ENCODE peak calls at places on chromosomes 12 and 14, in five cellular contexts. R, J, M, K and G are unnamed samples.

GRCh38 chr12:66321433-66321832 is 19.1 kb downstream of the HELB start:
- DNase-seq in R (peak), J (no peak), M (no peak), K (no peak), G (no peak)

GRCh38 chr12:52480073-52480472 is 6.5 kb upstream of the KRT6C start:
- DNase-seq in R (no peak), J (no peak), M (no peak), K (no peak), G (no peak)

GRCh38 chr12:57177354-57177753 is 29.9 kb upstream of the LRP1-AS start:
- DNase-seq in R (no peak), J (no peak), M (no peak), K (no peak), G (no peak)

GRCh38 chr12:113467154-113467513 is 4.5 kb downstream of the LHX5 start:
- DNase-seq in R (no peak), J (no peak), M (no peak), K (no peak), G (no peak)

GRCh38 chr14:63933701-63934100 is 80.9 kb downstream of the SYNE2 start:
- DNase-seq in R (no peak), J (no peak), M (no peak), K (no peak), G (no peak)

GRCh38 chr14:61719344-61720301 is 24.3 kb downstream of the HIF1A start:
- DNase-seq in R (no peak), J (no peak), M (no peak), K (no peak), G (no peak)

GRCh38 chr12:76471579-76471978 is 88.0 kb downstream of the OSBPL8 start:
- DNase-seq in R (no peak), J (no peak), M (no peak), K (no peak), G (no peak)

GRCh38 chr14:99136401-99136800 is 135.6 kb downstream of the BCL11B start:
- DNase-seq in R (no peak), J (no peak), M (no peak), K (no peak), G (no peak)

GRCh38 chr12:42483534-42483857 is 106.0 kb downstream of the PRICKLE1 start:
- DNase-seq in R (no peak), J (no peak), M (no peak), K (no peak), G (no peak)

GRCh38 chr14:26702721-26703250 is 105.0 kb upstream of the NOVA1 start:
- DNase-seq in R (peak), J (no peak), M (peak), K (no peak), G (no peak)

GRCh38 chr14:23294346-23294733 is 8.3 kb downstream of the PPP1R3E start:
- DNase-seq in R (no peak), J (no peak), M (no peak), K (no peak), G (no peak)

GRCh38 chr14:91228112-91229004 is 16.1 kb downstream of the GPR68 start:
- DNase-seq in R (peak), J (no peak), M (peak), K (peak), G (peak)

GRCh38 chr12:113641426-113641825 is 169.8 kb upstream of the LHX5 start:
- DNase-seq in R (no peak), J (no peak), M (no peak), K (no peak), G (no peak)

GRCh38 chr14:101961011-101961721 is 3.2 kb upstream of the DYNC1H1 start:
- DNase-seq in R (peak), J (peak), M (peak), K (peak), G (no peak)

GRCh38 chr12:51395283-51396230 is 4.4 kb upstream of the GALNT6 start:
- DNase-seq in R (no peak), J (no peak), M (no peak), K (no peak), G (no peak)

GRCh38 chr14:101101456-101102056 is 198.0 kb upstream of the RTL1 start:
- DNase-seq in R (no peak), J (no peak), M (no peak), K (no peak), G (no peak)

GRCh38 chr12:45369065-45369464 is 153.2 kb downstream of the ANO6 start:
- DNase-seq in R (peak), J (no peak), M (peak), K (no peak), G (peak)

GRCh38 chr12:68478516-68479260 is 132.0 kb upstream of the RAP1B start:
- DNase-seq in R (no peak), J (no peak), M (no peak), K (no peak), G (no peak)

GRCh38 chr12:131990066-131990979 is 40.6 kb downstream of the EP400 start:
- DNase-seq in R (no peak), J (no peak), M (no peak), K (no peak), G (no peak)

GRCh38 chr14:55589171-55589570 is 9.2 kb downstream of the KTN1 start:
- DNase-seq in R (peak), J (no peak), M (no peak), K (no peak), G (no peak)

GRCh38 chr12:120534203-120534702 is at the start of gene RNF10:
- DNase-seq in R (peak), J (peak), M (peak), K (peak), G (peak)

GRCh38 chr14:23409966-23410635 is 2.0 kb upstream of the MYH6 start:
- DNase-seq in R (no peak), J (no peak), M (no peak), K (no peak), G (no peak)

GRCh38 chr12:66708704-66709443 is 30.0 kb upstream of the GRIP1 start:
- DNase-seq in R (peak), J (no peak), M (peak), K (no peak), G (no peak)

GRCh38 chr12:97764700-97765099 is 302.1 kb downstream of the RMST start:
- DNase-seq in R (no peak), J (no peak), M (no peak), K (no peak), G (no peak)

GRCh38 chr14:69475194-69475818 is 9.2 kb upstream of the PLEKHD1 start:
- DNase-seq in R (peak), J (no peak), M (peak), K (no peak), G (no peak)
- TF ChIP-seq CTCF in R (peak), J (peak), M (no peak), K (no peak), G (peak)

GRCh38 chr12:106189341-106189740 is 50.6 kb upstream of the NUAK1 start:
- DNase-seq in R (no peak), J (no peak), M (no peak), K (no peak), G (no peak)
- TF ChIP-seq CTCF in R (no peak), J (no peak), M (no peak), K (no peak), G (no peak)

GRCh38 chr14:77024171-77024627 is 4.3 kb downstream of the IRF2BPL start:
- DNase-seq in R (no peak), J (no peak), M (peak), K (peak), G (no peak)

GRCh38 chr14:77025744-77026165 is 2.8 kb downstream of the IRF2BPL start:
- DNase-seq in R (no peak), J (peak), M (no peak), K (no peak), G (no peak)

GRCh38 chr14:77022219-77022852 is 6.2 kb downstream of the IRF2BPL start:
- DNase-seq in R (no peak), J (no peak), M (no peak), K (no peak), G (no peak)

GRCh38 chr14:77026166-77026929 is 2.2 kb downstream of the IRF2BPL start:
- DNase-seq in R (no peak), J (peak), M (peak), K (no peak), G (no peak)

DNA sequence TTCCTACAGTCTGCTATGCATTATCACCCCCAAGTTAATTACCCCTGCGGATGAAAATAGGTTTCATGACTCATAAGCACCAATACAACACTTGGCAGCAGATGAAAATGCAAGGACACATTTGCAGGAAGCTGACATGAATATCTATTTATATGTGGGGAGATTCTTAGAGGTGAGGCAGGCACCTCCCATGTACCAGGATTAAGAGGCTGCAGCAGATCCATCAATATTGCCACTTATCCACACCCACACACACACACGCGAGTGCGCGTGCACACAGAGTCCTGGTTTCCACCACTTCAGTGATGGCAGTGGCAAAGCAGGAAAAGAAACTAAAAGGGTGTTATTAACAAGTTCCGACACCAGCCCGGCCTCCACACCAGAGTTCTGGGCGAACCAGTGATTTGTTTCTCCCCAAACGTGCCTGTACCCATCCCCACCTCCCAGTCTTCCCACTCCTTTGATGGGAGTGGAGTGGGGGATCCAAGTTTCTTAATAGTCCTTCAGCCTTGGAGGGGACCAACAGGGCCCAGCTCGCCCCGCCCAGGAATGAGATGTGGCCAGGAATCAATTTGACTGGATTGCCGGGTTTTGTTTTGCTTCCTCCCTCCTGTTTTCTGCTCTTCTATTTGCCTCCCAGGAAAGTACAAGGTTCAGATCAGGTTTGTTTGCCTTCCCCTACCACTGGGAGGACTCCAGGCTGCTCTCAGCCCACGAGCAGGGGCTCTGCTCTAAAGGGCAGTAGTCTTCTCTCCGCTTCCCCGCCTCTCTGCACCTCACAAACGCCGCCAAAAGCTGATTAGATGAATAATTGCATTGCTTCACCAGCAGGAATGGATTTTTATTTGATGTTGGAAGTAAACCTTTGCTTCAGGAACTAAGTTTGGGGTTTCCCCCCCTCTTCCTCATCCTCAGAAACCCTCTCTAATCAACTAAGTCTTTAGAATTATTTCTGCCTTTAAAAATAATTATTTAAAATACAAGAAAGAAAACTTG is 5.2 kb downstream of the IRF2BPL start:
- DNase-seq in R (no peak), J (no peak), M (peak), K (no peak), G (no peak)
- TF ChIP-seq CTCF in R (peak), J (no peak), M (peak), K (no peak), G (no peak)

GRCh38 chr12:1517734-1518485 is 76.5 kb downstream of the FBXL14 start:
- DNase-seq in R (no peak), J (peak), M (no peak), K (no peak), G (no peak)

GRCh38 chr12:1518486-1518762 is 76.0 kb downstream of the FBXL14 start:
- DNase-seq in R (no peak), J (no peak), M (no peak), K (no peak), G (no peak)

GRCh38 chr12:1518763-1519516 is 75.4 kb downstream of the FBXL14 start:
- DNase-seq in R (peak), J (peak), M (peak), K (no peak), G (peak)

GRCh38 chr12:1515428-1515827 is 79.0 kb downstream of the FBXL14 start:
- DNase-seq in R (no peak), J (no peak), M (no peak), K (no peak), G (no peak)

GRCh38 chr12:1517007-1517406 is 77.4 kb downstream of the FBXL14 start:
- DNase-seq in R (peak), J (no peak), M (peak), K (no peak), G (peak)
- TF ChIP-seq CTCF in R (peak), J (peak), M (peak), K (no peak), G (peak)

GRCh38 chr14:89921896-89922548 is 32.5 kb downstream of the EFCAB11 start:
- DNase-seq in R (peak), J (no peak), M (peak), K (no peak), G (peak)
- TF ChIP-seq CTCF in R (no peak), J (no peak), M (no peak), K (no peak), G (no peak)